ENCODE peak calls at places on chromosomes 11 and 22, in four cellular contexts. B is uterus; W is aorta; O is CD4-positive, alpha-beta T cell. H is an unnamed sample.
A peak's percentile ranks its signal among the peaks of the same experiment; 100 is the strongest.

GRCh38 chr11:130560000-130560852 is 111.8 kb downstream of the ADAMTS15 start:
- DNase-seq in B (no peak), W (no peak), O (no peak), H (no peak)

GRCh38 chr11:119626910-119627305 is 102.1 kb downstream of the NECTIN1 start:
- DNase-seq in B (no peak), W (no peak), O (no peak), H (no peak)

GRCh38 chr22:38850941-38851849 is 7.4 kb upstream of the NPTXR start:
- DNase-seq in B (no peak), W (no peak), O (no peak), H (no peak)

GRCh38 chr11:102869354-102869753 is 5.4 kb downstream of the MMP12 start:
- DNase-seq in B (no peak), W (no peak), O (no peak), H (no peak)

GRCh38 chr11:100647861-100648260 is 39.2 kb upstream of the ARHGAP42 start:
- DNase-seq in B (no peak), W (no peak), O (no peak), H (no peak)

GRCh38 chr11:9862981-9863380 is 199.1 kb downstream of the SWAP70 start:
- DNase-seq in B (no peak), W (no peak), O (no peak), H (no peak)

GRCh38 chr11:43830928-43831440 is 49.6 kb upstream of the ALKBH3 start:
- DNase-seq in B (peak; percentile 46), W (no peak), O (peak; percentile 6), H (no peak)

GRCh38 chr22:36858966-36859365 is 1.8 kb upstream of the NCF4 start:
- DNase-seq in B (no peak), W (no peak), O (no peak), H (no peak)

GRCh38 chr22:33083212-33083611 is 25.0 kb upstream of the SYN3 start:
- DNase-seq in B (no peak), W (no peak), O (no peak), H (no peak)

GRCh38 chr11:41449483-41450050 is 9.9 kb downstream of the LRRC4C start:
- DNase-seq in B (no peak), W (no peak), O (no peak), H (no peak)

GRCh38 chr22:23164091-23164490 is 16.2 kb upstream of the BCR start:
- DNase-seq in B (no peak), W (no peak), O (no peak), H (no peak)

GRCh38 chr22:33909075-33909458 is 11.2 kb downstream of the LARGE1 start:
- DNase-seq in B (peak; percentile 57), W (no peak), O (no peak), H (no peak)

GRCh38 chr11:129895126-129896041 is at the start of gene NFRKB:
- DNase-seq in B (peak; percentile 83), W (peak; percentile 96), O (peak; percentile 86), H (peak; percentile 90)

GRCh38 chr11:67309661-67310061 is 6.3 kb downstream of the SSH3 start:
- DNase-seq in B (no peak), W (peak; percentile 72), O (no peak), H (no peak)

GRCh38 chr11:44191322-44192014 is 96.0 kb downstream of the EXT2 start:
- DNase-seq in B (no peak), W (no peak), O (no peak), H (no peak)

GRCh38 chr11:43802509-43802908 is 78.1 kb upstream of the ALKBH3 start:
- DNase-seq in B (no peak), W (no peak), O (no peak), H (no peak)

GRCh38 chr11:80146231-80146630 is 705.4 kb upstream of the TENM4 start:
- DNase-seq in B (no peak), W (no peak), O (no peak), H (no peak)

GRCh38 chr11:3855808-3856491 is 486 bp downstream of the STIM1 start:
- DNase-seq in B (peak; percentile 39), W (peak; percentile 85), O (peak; percentile 26), H (peak; percentile 79)

GRCh38 chr22:40666151-40666848 is 13.0 kb upstream of the MCHR1 start:
- DNase-seq in B (peak; percentile 73), W (no peak), O (no peak), H (no peak)

GRCh38 chr11:66861051-66861773 is 4.3 kb downstream of the LRFN4 start:
- DNase-seq in B (no peak), W (no peak), O (no peak), H (no peak)

DNA sequence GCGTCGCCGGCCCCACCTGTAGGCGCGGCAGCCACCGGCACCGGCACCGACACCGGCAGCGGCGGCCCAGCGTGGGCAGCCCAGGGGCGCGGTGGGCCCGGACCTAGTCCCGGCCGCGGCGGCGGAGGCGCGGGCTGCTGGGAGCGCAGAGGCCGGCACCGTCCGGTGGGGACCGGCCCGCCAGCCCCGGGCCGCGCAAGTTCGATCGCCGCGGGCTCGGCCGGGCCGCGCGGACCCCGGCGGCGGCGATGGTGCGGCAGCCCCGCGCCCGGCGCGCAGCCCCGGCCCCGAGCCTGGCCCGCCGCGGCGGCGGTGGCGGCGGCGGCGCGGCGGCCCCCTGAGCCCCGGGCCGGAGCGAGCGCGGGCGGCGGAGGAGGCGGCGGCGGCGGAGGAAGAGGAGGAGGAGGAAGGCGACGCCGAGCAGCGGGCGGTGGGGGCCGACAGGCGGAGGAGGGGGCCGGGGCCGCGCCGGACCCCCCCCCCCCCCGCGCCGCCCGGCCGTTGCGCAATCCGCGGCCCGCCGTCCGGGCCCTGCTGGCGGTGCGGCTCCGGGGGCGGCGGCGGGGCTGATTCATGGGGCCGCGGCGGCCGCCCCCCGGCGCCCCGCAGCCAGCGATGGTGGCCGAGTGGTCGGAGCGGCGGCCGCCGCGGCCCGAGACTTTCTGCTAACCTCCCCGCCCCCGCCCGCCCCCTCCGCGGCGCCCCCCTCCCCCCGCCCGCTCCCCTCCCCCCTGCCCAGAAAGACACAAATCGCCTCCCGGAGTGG is 1251.9 kb downstream of the BRD1 start:
- DNase-seq in B (no peak), W (no peak), O (no peak), H (peak; percentile 16)
- H3K9me3 ChIP-seq in B (no peaks in the 10 kb centered on the region), W (no peaks in the 10 kb centered on the region), O (peaks cover 5% of the 10 kb centered on the region), H (no peaks in the 10 kb centered on the region)

GRCh38 chr22:48445113-48445827 is 1382.4 kb downstream of the BRD1 start:
- DNase-seq in B (no peak), W (peak; percentile 55), O (no peak), H (peak; percentile 5)

GRCh38 chr22:48449466-48450187 is 1378.0 kb downstream of the BRD1 start:
- DNase-seq in B (no peak), W (peak; percentile 65), O (no peak), H (peak; percentile 24)

GRCh38 chr22:48451891-48452290 is 1375.8 kb downstream of the BRD1 start:
- DNase-seq in B (no peak), W (peak; percentile 37), O (no peak), H (peak; percentile 22)

GRCh38 chr22:48450188-48450825 is 1377.4 kb downstream of the BRD1 start:
- DNase-seq in B (no peak), W (peak; percentile 62), O (no peak), H (peak; percentile 44)

DNA sequence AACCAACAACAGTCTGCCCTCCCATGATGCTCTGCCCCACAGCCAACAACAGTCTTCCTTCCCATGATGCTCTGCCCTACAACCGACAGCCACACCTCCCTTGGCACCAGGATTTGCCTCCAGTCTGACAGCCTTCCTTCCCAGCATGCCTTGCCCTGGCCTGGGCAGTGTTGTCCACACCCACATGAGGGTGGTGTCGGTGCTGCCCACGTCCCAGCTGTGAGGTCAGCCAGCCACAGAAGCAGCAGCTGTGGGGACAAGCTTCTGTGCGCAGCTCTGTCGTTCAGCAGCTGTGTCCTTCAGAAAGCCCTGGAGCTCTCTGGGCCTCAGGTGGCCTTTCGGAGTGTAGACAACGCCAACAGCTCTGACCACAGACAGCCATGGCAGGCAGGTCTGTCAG is 1378.9 kb downstream of the BRD1 start:
- DNase-seq in B (no peak), W (peak; percentile 27), O (no peak), H (peak; percentile 25)
- H3K9me3 ChIP-seq in B (no peaks in the 10 kb centered on the region), W (peaks cover 2% of the 10 kb centered on the region), O (no peaks in the 10 kb centered on the region), H (no peaks in the 10 kb centered on the region)

GRCh38 chr11:70873736-70874412 is 378.5 kb downstream of the SHANK2 start:
- DNase-seq in B (no peak), W (peak; percentile 19), O (no peak), H (no peak)
- H3K9me3 ChIP-seq in B (no peaks in the 10 kb centered on the region), W (no peaks in the 10 kb centered on the region), O (no peaks in the 10 kb centered on the region), H (no peaks in the 10 kb centered on the region)

GRCh38 chr22:49659924-49660315 is 167.8 kb downstream of the BRD1 start:
- DNase-seq in B (peak; percentile 12), W (peak; percentile 62), O (no peak), H (peak; percentile 43)
- H3K9me3 ChIP-seq in B (no peaks in the 10 kb centered on the region), W (no peaks in the 10 kb centered on the region), O (no peaks in the 10 kb centered on the region), H (no peaks in the 10 kb centered on the region)

DNA sequence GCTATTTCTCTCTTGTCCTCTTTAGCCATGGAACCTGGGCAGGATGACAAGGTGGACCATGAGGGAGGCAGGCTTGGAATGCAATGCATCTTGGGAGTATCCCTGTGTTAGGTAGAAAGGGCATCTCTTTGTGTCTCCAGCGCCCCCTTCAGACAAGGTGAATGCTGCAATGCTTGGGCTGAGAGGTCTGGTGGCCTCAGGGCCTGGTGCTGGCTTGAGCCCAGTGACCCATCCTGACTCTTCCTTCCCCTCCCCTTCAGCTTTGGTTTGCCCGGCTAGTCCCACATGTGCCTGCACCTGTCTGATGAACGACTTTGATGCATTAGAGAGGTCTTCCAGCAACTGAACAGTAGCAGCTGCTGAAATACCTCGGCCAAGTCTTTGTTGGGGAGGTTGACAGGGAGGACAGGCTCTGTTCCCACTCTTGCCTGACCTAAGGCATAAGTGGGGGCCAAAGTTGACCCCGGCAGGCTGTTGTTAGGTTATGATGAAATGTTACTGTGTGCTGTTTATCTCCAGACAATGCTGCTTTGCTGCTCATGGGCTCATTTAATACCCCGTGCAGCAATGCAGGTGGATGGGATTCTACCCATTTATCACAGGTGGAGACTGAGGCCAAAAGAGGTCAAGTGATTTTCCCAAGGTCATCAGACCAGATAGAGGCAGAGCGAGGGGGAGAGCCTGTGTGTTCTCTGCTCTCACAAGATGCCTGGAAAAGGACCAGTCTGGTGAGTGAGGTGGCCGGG is 22.5 kb downstream of the MYO18B start:
- DNase-seq in B (no peak), W (no peak), O (no peak), H (no peak)
- H3K9me3 ChIP-seq in B (no peaks in the 10 kb centered on the region), W (peaks cover 3% of the 10 kb centered on the region), O (peaks cover 8% of the 10 kb centered on the region), H (peaks cover 14% of the 10 kb centered on the region)

DNA sequence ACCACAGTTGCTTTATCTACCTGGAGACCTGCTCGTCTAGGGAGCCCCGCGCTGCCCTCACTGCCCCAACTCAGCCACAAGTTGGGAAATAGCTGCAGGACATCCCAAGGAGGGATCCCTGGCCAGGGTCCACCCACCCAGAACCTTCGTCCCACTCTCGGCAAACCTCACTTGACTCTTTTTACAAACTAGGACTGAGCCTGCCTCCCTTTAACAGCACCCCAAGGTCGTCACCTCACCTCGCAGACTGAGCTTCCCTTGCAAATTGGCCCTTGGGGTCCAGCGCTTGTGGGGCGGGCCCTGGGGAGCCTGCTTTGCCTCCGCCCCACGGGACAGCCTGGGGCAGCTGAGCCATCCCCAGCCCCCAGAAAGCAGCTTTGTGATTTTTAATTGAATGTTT is 1505.8 kb downstream of the TBC1D22A start:
- DNase-seq in B (no peak), W (no peak), O (no peak), H (no peak)
- H3K9me3 ChIP-seq in B (no peaks in the 10 kb centered on the region), W (peaks cover 4% of the 10 kb centered on the region), O (no peaks in the 10 kb centered on the region), H (no peaks in the 10 kb centered on the region)